ENCODE peak calls at places on chromosomes 12 and 14, in eight cellular contexts. W, I, J, D, G, M, Z and U are unnamed samples.

GRCh38 chr12:52208424-52209165 is 16.8 kb upstream of the KRT80 start:
- DNase-seq in W (no peak), I (no peak), J (no peak), D (no peak), G (no peak), M (no peak), Z (no peak), U (no peak)

GRCh38 chr14:38065101-38065762 is 142.5 kb upstream of the SSTR1 start:
- DNase-seq in W (no peak), I (no peak), J (no peak), D (no peak), G (no peak), M (no peak), Z (no peak), U (no peak)

GRCh38 chr14:69069020-69069421 is 83.9 kb downstream of the DCAF5 start:
- DNase-seq in W (no peak), I (no peak), J (peak), D (peak), G (peak), M (peak), Z (no peak), U (no peak)

GRCh38 chr12:65609359-65609771 is 214.9 kb upstream of the HMGA2 start:
- DNase-seq in W (no peak), I (no peak), J (peak), D (peak), G (peak), M (peak), Z (no peak), U (no peak)

GRCh38 chr12:124774054-124774461 is 89.6 kb downstream of the SCARB1 start:
- DNase-seq in W (no peak), I (peak), J (no peak), D (peak), G (no peak), M (peak), Z (no peak), U (no peak)

GRCh38 chr12:81610955-81611889 is 147.9 kb downstream of the PPFIA2 start:
- DNase-seq in W (no peak), I (no peak), J (no peak), D (peak), G (no peak), M (peak), Z (no peak), U (no peak)

GRCh38 chr14:91466192-91466591 is 43.9 kb downstream of the PPP4R3A start:
- DNase-seq in W (no peak), I (no peak), J (no peak), D (no peak), G (peak), M (no peak), Z (no peak), U (no peak)

GRCh38 chr12:54311091-54311490 is 10.3 kb upstream of the NFE2 start:
- DNase-seq in W (no peak), I (no peak), J (no peak), D (no peak), G (no peak), M (no peak), Z (no peak), U (no peak)

GRCh38 chr14:33194551-33194950 is 255.9 kb downstream of the NPAS3 start:
- DNase-seq in W (no peak), I (no peak), J (no peak), D (no peak), G (peak), M (no peak), Z (no peak), U (no peak)

GRCh38 chr14:65177551-65177950 is 75.2 kb upstream of the MAX start:
- DNase-seq in W (no peak), I (no peak), J (no peak), D (no peak), G (peak), M (no peak), Z (no peak), U (no peak)

GRCh38 chr14:67396381-67396965 is 15.5 kb downstream of the PLEK2 start:
- DNase-seq in W (no peak), I (no peak), J (no peak), D (peak), G (peak), M (peak), Z (no peak), U (no peak)

GRCh38 chr14:95811813-95812212 is 64.8 kb upstream of the TUNAR start:
- DNase-seq in W (no peak), I (no peak), J (no peak), D (no peak), G (no peak), M (no peak), Z (no peak), U (peak)

GRCh38 chr12:52213541-52214420 is 19.3 kb upstream of the KRT7 start:
- DNase-seq in W (peak), I (peak), J (peak), D (peak), G (peak), M (peak), Z (peak), U (no peak)

GRCh38 chr12:76685246-76685678 is 78.7 kb upstream of the ZDHHC17 start:
- DNase-seq in W (no peak), I (no peak), J (no peak), D (peak), G (peak), M (peak), Z (no peak), U (no peak)

GRCh38 chr14:21796912-21797311 is 123.3 kb upstream of the OR4E1 start:
- DNase-seq in W (no peak), I (no peak), J (no peak), D (no peak), G (no peak), M (peak), Z (no peak), U (no peak)

GRCh38 chr14:101480022-101480746 is 81.1 kb upstream of the DIO3 start:
- DNase-seq in W (peak), I (no peak), J (no peak), D (no peak), G (no peak), M (no peak), Z (no peak), U (peak)

DNA sequence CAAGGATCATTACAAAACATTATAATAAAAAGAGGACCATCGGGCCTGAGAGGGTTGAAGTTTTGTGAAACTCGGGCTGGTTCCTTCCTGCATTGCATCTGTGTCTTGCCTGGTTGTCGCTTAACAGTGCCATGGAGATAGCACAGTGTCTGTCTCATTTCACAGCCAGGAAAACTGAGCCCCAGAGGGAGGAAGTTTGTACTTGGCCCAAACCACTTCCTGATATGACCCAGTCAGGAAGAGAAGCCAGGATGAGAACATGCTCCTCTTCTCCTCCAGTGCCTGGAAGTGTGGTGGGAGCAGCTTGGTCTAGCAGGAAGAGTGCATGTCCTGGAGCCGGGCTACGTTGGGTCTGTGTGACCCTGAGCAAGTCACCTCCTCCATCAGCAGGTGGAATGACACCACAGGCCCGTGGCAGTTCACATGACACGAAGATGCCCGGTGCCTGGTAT is 41.5 kb downstream of the EVL start:
- DNase-seq in W (no peak), I (no peak), J (no peak), D (no peak), G (no peak), M (no peak), Z (no peak), U (no peak)
- TF ChIP-seq CTCF in W (no peak), I (no peak), J (no peak), D (no peak), G (no peak), M (no peak), Z (no peak), U (no peak)

DNA sequence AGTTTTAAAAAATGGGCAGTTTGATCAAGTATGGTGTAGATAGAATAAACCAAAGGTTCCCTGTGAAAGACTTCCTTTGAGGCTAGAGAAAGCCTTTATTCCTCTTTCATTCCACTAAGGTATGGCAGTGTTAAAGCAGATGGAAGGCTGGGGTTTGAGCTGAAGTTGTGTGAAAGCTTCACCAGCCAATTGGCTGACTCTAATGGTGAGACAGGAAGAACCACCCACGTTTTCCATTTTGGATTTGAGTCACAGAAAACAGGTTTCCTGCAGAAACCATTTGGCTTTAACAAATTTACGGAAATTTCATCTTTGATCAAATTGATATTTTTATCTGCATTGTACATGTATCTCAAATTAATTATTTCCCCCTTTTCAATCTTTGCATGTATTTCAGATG is 455.0 kb downstream of the PCNX1 start:
- DNase-seq in W (no peak), I (no peak), J (no peak), D (no peak), G (no peak), M (no peak), Z (no peak), U (no peak)
- TF ChIP-seq CTCF in W (no peak), I (no peak), J (no peak), D (no peak), G (no peak), M (no peak), Z (no peak), U (no peak)

GRCh38 chr14:92990456-92991430 is 67.8 kb downstream of the CHGA start:
- DNase-seq in W (no peak), I (no peak), J (no peak), D (no peak), G (no peak), M (no peak), Z (no peak), U (no peak)
- TF ChIP-seq CTCF in W (no peak), I (no peak), J (no peak), D (no peak), G (no peak), M (no peak), Z (no peak), U (no peak)

GRCh38 chr14:72851660-72852059 is 42.2 kb downstream of the DPF3 start:
- DNase-seq in W (no peak), I (no peak), J (no peak), D (no peak), G (no peak), M (no peak), Z (no peak), U (no peak)

GRCh38 chr14:72850360-72850759 is 43.5 kb downstream of the DPF3 start:
- DNase-seq in W (no peak), I (no peak), J (peak), D (no peak), G (no peak), M (no peak), Z (no peak), U (no peak)

GRCh38 chr14:72849222-72849621 is 44.7 kb downstream of the DPF3 start:
- DNase-seq in W (no peak), I (no peak), J (no peak), D (no peak), G (no peak), M (no peak), Z (no peak), U (no peak)

GRCh38 chr14:72855913-72856312 is 38.0 kb downstream of the DPF3 start:
- DNase-seq in W (no peak), I (no peak), J (peak), D (peak), G (peak), M (no peak), Z (no peak), U (no peak)

GRCh38 chr14:72852194-72852593 is 41.7 kb downstream of the DPF3 start:
- DNase-seq in W (no peak), I (no peak), J (no peak), D (no peak), G (no peak), M (no peak), Z (no peak), U (no peak)
- TF ChIP-seq CTCF in W (no peak), I (no peak), J (no peak), D (no peak), G (no peak), M (no peak), Z (no peak), U (no peak)

DNA sequence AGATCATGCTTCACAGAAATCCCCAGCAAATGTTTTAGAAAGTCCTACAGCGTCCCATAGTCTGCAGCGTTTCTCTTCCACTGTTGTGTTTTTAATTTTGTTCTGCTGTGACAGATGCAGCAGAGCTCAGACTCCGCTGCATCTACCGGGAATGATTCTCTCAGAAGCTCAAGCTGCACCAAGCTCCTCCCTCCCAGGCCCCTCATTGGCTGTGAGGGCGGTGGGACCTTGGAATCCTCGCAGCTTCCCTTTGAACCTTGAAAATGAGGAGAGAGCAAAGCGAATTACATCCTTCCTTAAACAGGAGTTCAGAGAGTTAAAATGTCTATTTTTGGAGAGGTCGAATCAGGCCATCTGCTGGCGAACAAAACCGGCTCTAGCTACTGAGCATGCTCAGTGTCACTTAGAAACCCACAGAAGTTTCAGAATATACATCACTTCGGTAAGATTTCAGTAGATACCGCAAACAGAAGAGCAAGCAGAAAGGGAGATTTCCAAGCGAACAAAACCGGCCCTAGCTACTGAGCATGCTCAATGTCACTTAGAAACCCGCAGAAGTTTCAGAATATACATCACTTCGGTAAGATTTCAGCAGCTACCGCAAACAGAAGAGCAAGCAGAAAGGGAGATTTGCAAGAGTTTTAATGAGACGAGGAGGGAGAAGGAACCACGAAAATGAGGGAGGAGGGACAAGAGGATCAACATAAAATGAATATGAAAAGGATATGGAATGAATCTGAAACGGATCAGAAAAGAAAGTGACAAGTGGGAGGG is at the start of gene ABCD2:
- DNase-seq in W (peak), I (peak), J (peak), D (peak), G (peak), M (peak), Z (no peak), U (peak)
- TF ChIP-seq CTCF in W (no peak), I (no peak), J (peak), D (no peak), G (peak), M (no peak), Z (no peak), U (peak)

GRCh38 chr12:9367201-9367600 is 159.0 kb upstream of the PZP start:
- DNase-seq in W (no peak), I (no peak), J (no peak), D (no peak), G (no peak), M (no peak), Z (no peak), U (no peak)

GRCh38 chr12:9367828-9368227 is 159.6 kb upstream of the PZP start:
- DNase-seq in W (no peak), I (no peak), J (no peak), D (no peak), G (no peak), M (peak), Z (no peak), U (no peak)

GRCh38 chr12:9372202-9372601 is 164.0 kb upstream of the PZP start:
- DNase-seq in W (no peak), I (no peak), J (no peak), D (no peak), G (no peak), M (peak), Z (no peak), U (no peak)
- TF ChIP-seq CTCF in W (no peak), I (no peak), J (peak), D (peak), G (peak), M (peak), Z (no peak), U (no peak)

GRCh38 chr12:3214508-3215365 is 137.6 kb downstream of the TSPAN9 start:
- DNase-seq in W (no peak), I (no peak), J (no peak), D (no peak), G (no peak), M (no peak), Z (no peak), U (no peak)
- TF ChIP-seq CTCF in W (no peak), I (no peak), J (no peak), D (no peak), G (no peak), M (no peak), Z (peak), U (no peak)

DNA sequence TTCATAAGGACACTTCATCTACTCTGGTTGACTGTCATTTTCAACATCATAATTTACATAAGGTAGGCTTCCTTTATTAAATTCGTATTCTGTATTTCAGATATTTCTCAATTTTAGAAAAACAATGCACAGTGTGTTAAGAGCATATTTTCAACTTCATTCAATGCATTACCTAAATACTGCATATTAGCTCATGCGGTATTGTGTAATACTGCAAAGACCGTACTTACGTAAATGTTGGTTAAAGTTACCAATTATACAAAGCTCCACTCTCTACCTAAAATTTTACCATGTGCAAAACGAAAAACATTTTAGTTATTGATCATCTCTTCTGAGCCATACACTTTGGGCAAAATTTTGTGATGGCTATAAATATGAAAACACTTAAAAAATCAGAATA is 62.8 kb downstream of the EXOC5 start:
- DNase-seq in W (no peak), I (no peak), J (no peak), D (peak), G (no peak), M (no peak), Z (no peak), U (no peak)
- TF ChIP-seq CTCF in W (no peak), I (no peak), J (no peak), D (no peak), G (no peak), M (no peak), Z (no peak), U (no peak)